ENCODE peak calls at places on chromosome 19, in five cellular contexts. V is left lung, B is C1 segment of cervical spinal cord, P is GM10248, G is NAMALWA. S is an unnamed sample.

GRCh38 chr19:16216744-16217670 is 19.3 kb downstream of the AP1M1 start:
- DNase-seq in G (no peak), V (no peak), P (no peak), B (no peak), S (no peak)

GRCh38 chr19:38417544-38418506 is 8.2 kb downstream of the RASGRP4 start:
- DNase-seq in B (no peak), P (peak), V (peak), G (no peak), S (no peak)

GRCh38 chr19:31356587-31357314 is 7.5 kb upstream of the TSHZ3 start:
- DNase-seq in P (no peak), B (no peak), G (no peak), V (peak), S (no peak)

GRCh38 chr19:48379058-48379457 is 12.3 kb downstream of the KDELR1 start:
- DNase-seq in V (no peak), B (no peak), G (no peak), P (no peak), S (no peak)

GRCh38 chr19:5953680-5954213 is 24.2 kb downstream of the RANBP3 start:
- DNase-seq in V (no peak), B (peak), G (no peak), P (no peak), S (no peak)

GRCh38 chr19:31560771-31561080 is 211.5 kb upstream of the TSHZ3 start:
- DNase-seq in V (no peak), G (no peak), B (no peak), P (no peak), S (no peak)

GRCh38 chr19:15424692-15425272 is 6.0 kb upstream of the AKAP8L start:
- DNase-seq in G (no peak), P (no peak), V (no peak), B (no peak), S (no peak)

GRCh38 chr19:42143341-42144234 is 11.3 kb upstream of the POU2F2 start:
- DNase-seq in B (no peak), P (no peak), V (no peak), G (no peak), S (no peak)

GRCh38 chr19:51461723-51462161 is 3.5 kb upstream of the SIGLEC8 start:
- DNase-seq in P (no peak), V (peak), B (no peak), G (no peak), S (no peak)

GRCh38 chr19:7265963-7266362 is 28.3 kb downstream of the INSR start:
- DNase-seq in P (no peak), G (no peak), B (no peak), V (no peak), S (no peak)

GRCh38 chr19:12052571-12053169 is at the start of gene ZNF878:
- DNase-seq in P (peak), G (peak), B (peak), V (peak), S (peak)

GRCh38 chr19:31625056-31625455 is 275.8 kb upstream of the TSHZ3 start:
- DNase-seq in V (no peak), G (no peak), P (no peak), B (no peak), S (no peak)

GRCh38 chr19:1521636-1522035 is 2.2 kb upstream of the PLK5 start:
- DNase-seq in B (no peak), V (no peak), G (no peak), P (no peak), S (peak)

GRCh38 chr19:36265856-36266374 is 51.0 kb downstream of the ZNF146 start:
- DNase-seq in G (no peak), B (no peak), P (no peak), V (no peak), S (peak)

GRCh38 chr19:6875218-6875617 is 12.2 kb upstream of the ADGRE1 start:
- DNase-seq in G (no peak), P (no peak), B (no peak), V (no peak), S (no peak)

GRCh38 chr19:15091918-15092753 is 10.1 kb downstream of the OR1I1 start:
- DNase-seq in P (peak), G (peak), V (no peak), B (no peak), S (no peak)

GRCh38 chr19:29766100-29766499 is 45.7 kb upstream of the CCNE1 start:
- DNase-seq in B (no peak), G (no peak), P (no peak), V (peak), S (no peak)

S was measured in posterior cingulate gyrus.